ENCODE peak calls at places on chromosome 2, in five cellular contexts. R is heart left ventricle, U is H1, V is right lobe of liver, W is uterus. M is an unnamed sample.

GRCh38 chr2:72887032-72887835 is at the start of gene SPR:
- DNase-seq in W (peak), R (peak), V (peak), U (peak), M (peak)

GRCh38 chr2:144444418-144444817 is 75.5 kb downstream of the ZEB2 start:
- DNase-seq in V (no peak), U (peak), W (no peak), R (no peak), M (no peak)

GRCh38 chr2:240839152-240840143 is 19.4 kb upstream of the KIF1A start:
- DNase-seq in W (no peak), V (no peak), R (no peak), U (no peak), M (no peak)

GRCh38 chr2:69957970-69958369 is 3.5 kb downstream of the ASPRV1 start:
- DNase-seq in R (no peak), V (no peak), W (no peak), U (no peak), M (no peak)

GRCh38 chr2:71895320-71896161 is 252.1 kb downstream of the CYP26B1 start:
- DNase-seq in V (no peak), R (no peak), U (peak), W (no peak), M (no peak)

GRCh38 chr2:42886921-42887320 is 94.5 kb upstream of the HAAO start:
- DNase-seq in R (no peak), V (no peak), U (no peak), W (peak), M (peak)

GRCh38 chr2:189412330-189412953 is 28.8 kb upstream of the WDR75 start:
- DNase-seq in R (peak), V (no peak), W (peak), U (peak), M (peak)

GRCh38 chr2:46836295-46837111 is 79.1 kb downstream of the MCFD2 start:
- DNase-seq in W (no peak), V (peak), U (no peak), R (no peak), M (peak)

GRCh38 chr2:24492283-24493272 is 1.5 kb downstream of the NCOA1 start:
- DNase-seq in U (no peak), R (peak), W (no peak), V (no peak), M (peak)

GRCh38 chr2:210169871-210170441 is 1.3 kb downstream of the KANSL1L start:
- DNase-seq in W (no peak), R (no peak), U (no peak), V (no peak), M (peak)

GRCh38 chr2:230872151-230872967 is 7.6 kb downstream of the ITM2C start:
- DNase-seq in W (no peak), R (no peak), U (peak), V (no peak), M (no peak)

GRCh38 chr2:28648671-28649395 is 102.8 kb upstream of the PPP1CB start:
- DNase-seq in W (no peak), R (no peak), U (no peak), V (no peak), M (no peak)

GRCh38 chr2:31547485-31547884 is 33.3 kb downstream of the SRD5A2 start:
- DNase-seq in U (no peak), W (no peak), V (no peak), R (no peak), M (no peak)

GRCh38 chr2:62704654-62705006 is 883 bp upstream of the EHBP1 start:
- DNase-seq in W (no peak), U (no peak), V (no peak), R (no peak), M (no peak)

GRCh38 chr2:176118606-176119370 is 2.2 kb downstream of the HOXD10 start:
- DNase-seq in U (peak), R (no peak), W (peak), V (no peak), M (no peak)

GRCh38 chr2:64401501-64401880 is 52.5 kb upstream of the LGALSL start:
- DNase-seq in R (no peak), U (no peak), W (no peak), V (no peak), M (no peak)

GRCh38 chr2:222878877-222879601 is 18.2 kb downstream of the ACSL3 start:
- DNase-seq in V (no peak), U (no peak), W (no peak), R (no peak), M (peak)

GRCh38 chr2:66103581-66103980 is 331.3 kb upstream of the MEIS1 start:
- DNase-seq in R (no peak), W (no peak), U (no peak), V (no peak), M (no peak)

GRCh38 chr2:32008811-32009478 is 1.9 kb downstream of the MEMO1 start:
- DNase-seq in U (no peak), R (no peak), V (peak), W (no peak), M (peak)

GRCh38 chr2:27378096-27378808 is 2.3 kb downstream of the ZNF513 start:
- DNase-seq in V (peak), W (no peak), U (peak), R (peak), M (no peak)

GRCh38 chr2:203688798-203689197 is 17.6 kb upstream of the CD28 start:
- DNase-seq in V (no peak), W (peak), R (peak), U (no peak), M (peak)

GRCh38 chr2:240579771-240580614 is 6.5 kb upstream of the CAPN10 start:
- DNase-seq in U (peak), V (peak), R (no peak), W (peak), M (peak)

GRCh38 chr2:210442869-210443268 is 33.7 kb downstream of the LANCL1 start:
- DNase-seq in U (no peak), V (no peak), R (no peak), W (no peak), M (no peak)

GRCh38 chr2:30541680-30542079 is 94.6 kb downstream of the LCLAT1 start:
- DNase-seq in R (no peak), W (no peak), V (no peak), U (no peak), M (no peak)

GRCh38 chr2:73984203-73984921 is at the start of gene TET3:
- DNase-seq in U (peak), R (no peak), V (peak), W (peak), M (no peak)

GRCh38 chr2:192438239-192438638 is 243.5 kb upstream of the TMEFF2 start:
- DNase-seq in W (no peak), V (no peak), U (no peak), R (no peak), M (no peak)

GRCh38 chr2:11133238-11133935 is 21.9 kb upstream of the SLC66A3 start:
- DNase-seq in U (no peak), V (no peak), W (no peak), R (no peak), M (no peak)

GRCh38 chr2:235416816-235417499 is 76.9 kb upstream of the AGAP1 start:
- DNase-seq in R (no peak), V (no peak), U (no peak), W (no peak), M (no peak)

GRCh38 chr2:10897956-10898355 is 13.8 kb upstream of the KCNF1 start:
- DNase-seq in V (no peak), U (no peak), W (no peak), R (no peak), M (no peak)

GRCh38 chr2:207123776-207124391 is 41.9 kb downstream of the KLF7 start:
- DNase-seq in U (no peak), W (no peak), V (peak), R (peak), M (no peak)

GRCh38 chr2:196176142-196176738 is 4.9 kb upstream of the STK17B start:
- DNase-seq in V (no peak), U (no peak), W (no peak), R (no peak), M (no peak)

GRCh38 chr2:57859755-57860154 is 186.9 kb upstream of the VRK2 start:
- DNase-seq in V (no peak), R (no peak), W (no peak), U (no peak), M (no peak)
- TF ChIP-seq CTCF in V (no peak), R (no peak), W (no peak), U (no peak), M (no peak)

DNA sequence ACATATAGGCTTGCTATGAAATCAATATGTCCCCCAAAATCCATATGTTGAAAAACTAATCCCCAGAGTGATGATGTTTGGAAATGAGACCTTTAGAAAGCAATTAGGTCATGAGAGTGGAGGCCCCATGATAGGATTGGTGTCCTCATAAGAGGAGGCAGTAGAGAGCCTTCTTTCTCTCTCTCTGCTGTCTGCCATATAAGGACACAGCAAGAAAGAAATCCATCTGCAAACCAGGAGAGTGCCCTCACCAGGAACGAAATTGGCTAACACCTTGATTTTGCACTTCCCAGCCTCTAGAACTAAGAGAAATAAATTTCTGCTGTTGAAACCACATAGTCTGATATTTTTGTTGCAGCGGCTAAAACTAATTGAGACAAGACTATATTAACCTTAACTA is 89.5 kb downstream of the NBAS start:
- DNase-seq in V (no peak), W (no peak), R (no peak), U (no peak), M (no peak)
- H3K4me3 ChIP-seq in V (no peak), W (no peak), R (no peak), U (no peak), M (no peak)

DNA sequence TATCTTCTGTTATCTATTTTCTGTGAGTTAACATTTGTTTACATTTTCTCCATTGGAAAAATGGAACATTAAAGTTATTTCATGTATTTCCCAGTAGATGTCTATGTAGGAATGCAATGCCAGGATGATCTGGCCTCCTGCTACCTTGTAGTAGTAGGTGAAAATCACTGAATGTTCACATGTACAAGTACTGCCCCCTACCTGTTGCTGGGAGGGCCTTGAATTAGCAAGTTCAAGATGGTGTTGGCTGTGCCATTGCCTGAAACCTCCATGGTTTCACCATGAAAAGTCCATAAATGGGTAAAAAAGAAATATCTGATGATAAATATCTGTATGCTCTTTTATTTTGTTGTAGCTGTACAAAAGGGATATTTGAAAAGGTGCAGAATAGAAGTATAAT is 30.7 kb downstream of the XRCC5 start:
- DNase-seq in W (no peak), V (no peak), U (no peak), R (no peak), M (no peak)
- TF ChIP-seq CTCF in W (no peak), V (peak), U (peak), R (peak), M (no peak)

GRCh38 chr2:85277416-85278158 is 50.2 kb downstream of the TGOLN2 start:
- DNase-seq in V (no peak), R (peak), W (peak), U (no peak), M (peak)
- H3K4me3 ChIP-seq in V (no peak), R (peak), W (peak), U (no peak), M (peak)

GRCh38 chr2:96821113-96821512 is 5.0 kb downstream of the CNNM3 start:
- DNase-seq in R (no peak), W (no peak), U (no peak), V (no peak), M (no peak)

GRCh38 chr2:96819876-96820511 is 3.9 kb downstream of the CNNM3 start:
- DNase-seq in R (no peak), U (no peak), W (no peak), V (no peak), M (no peak)

GRCh38 chr2:96817882-96818281 is 1.8 kb downstream of the CNNM3 start:
- DNase-seq in R (no peak), W (no peak), V (no peak), U (no peak), M (no peak)

GRCh38 chr2:96816836-96817702 is 1.0 kb downstream of the CNNM3 start:
- DNase-seq in R (no peak), U (peak), V (no peak), W (no peak), M (peak)

GRCh38 chr2:96819101-96819875 is 3.2 kb downstream of the CNNM3 start:
- DNase-seq in R (no peak), V (peak), W (no peak), U (no peak), M (no peak)
- TF ChIP-seq CTCF in R (no peak), V (no peak), W (no peak), U (no peak), M (no peak)

M was measured in fibroblast of the aortic adventitia.